ENCODE peak calls at places on chromosome 20, in five cellular contexts. One of them, this sample, is unnamed.

GRCh38 chr20:35732644-35732982 is 9.4 kb downstream of the RBM39 start:
- DNase-seq in foreskin fibroblast: no peak
- DNase-seq in hippocampal formation: no peak
- DNase-seq in kidney glomerular epithelial cell: no peak
- DNase-seq in tibial artery: no peak
- DNase-seq in this sample: no peak

GRCh38 chr20:21228511-21228910 is 74.6 kb upstream of the XRN2 start:
- DNase-seq in hippocampal formation: no peak
- DNase-seq in tibial artery: no peak
- DNase-seq in foreskin fibroblast: no peak
- DNase-seq in kidney glomerular epithelial cell: no peak
- DNase-seq in this sample: no peak

GRCh38 chr20:20363449-20364015 is 4.4 kb upstream of the INSM1 start:
- DNase-seq in kidney glomerular epithelial cell: no peak
- DNase-seq in foreskin fibroblast: no peak
- DNase-seq in hippocampal formation: no peak
- DNase-seq in tibial artery: no peak
- DNase-seq in this sample: no peak

GRCh38 chr20:34946661-34947060 is 8.9 kb downstream of the GSS start:
- DNase-seq in hippocampal formation: no peak
- DNase-seq in kidney glomerular epithelial cell: peak; percentile 90
- DNase-seq in tibial artery: no peak
- DNase-seq in foreskin fibroblast: no peak
- DNase-seq in this sample: no peak

GRCh38 chr20:740162-740561 is 28.1 kb downstream of the SLC52A3 start:
- DNase-seq in foreskin fibroblast: no peak
- DNase-seq in tibial artery: no peak
- DNase-seq in hippocampal formation: no peak
- DNase-seq in kidney glomerular epithelial cell: no peak
- DNase-seq in this sample: no peak

GRCh38 chr20:35200255-35200654 is 26.2 kb upstream of the MMP24 start:
- DNase-seq in kidney glomerular epithelial cell: peak; percentile 31
- DNase-seq in tibial artery: no peak
- DNase-seq in foreskin fibroblast: peak; percentile 82
- DNase-seq in hippocampal formation: no peak
- DNase-seq in this sample: peak; percentile 33

GRCh38 chr20:58619847-58620431 is 31.1 kb upstream of the STX16 start:
- DNase-seq in hippocampal formation: no peak
- DNase-seq in kidney glomerular epithelial cell: no peak
- DNase-seq in tibial artery: no peak
- DNase-seq in foreskin fibroblast: no peak
- DNase-seq in this sample: no peak

GRCh38 chr20:36493013-36493800 is 48.1 kb upstream of the MYL9 start:
- DNase-seq in hippocampal formation: no peak
- DNase-seq in kidney glomerular epithelial cell: no peak
- DNase-seq in foreskin fibroblast: peak; percentile 43
- DNase-seq in tibial artery: no peak
- DNase-seq in this sample: no peak

GRCh38 chr20:21808863-21809664 is 103.6 kb downstream of the PAX1 start:
- DNase-seq in kidney glomerular epithelial cell: no peak
- DNase-seq in tibial artery: peak; percentile 36
- DNase-seq in hippocampal formation: peak; percentile 1
- DNase-seq in foreskin fibroblast: no peak
- DNase-seq in this sample: no peak

This sample was measured in RCC 7860.